ENCODE peak calls at places on chromosomes 2 and 18, in six cellular contexts. F is PC-3, U is right lobe of liver, Z is GM23338, P is PC-9, A is H9. R is an unnamed sample. For H3K4me1, the result is how much of the 10 kb centered on the place peaks cover.

GRCh38 chr2:172103471-172104292 is 982 bp upstream of the DLX2 start:
- DNase-seq in F (peak), U (peak), Z (peak), P (peak), A (peak), R (peak)

GRCh38 chr18:55473078-55473477 is 114.9 kb downstream of the TCF4 start:
- DNase-seq in F (no peak), U (no peak), Z (peak), P (no peak), A (no peak), R (no peak)

GRCh38 chr2:130756041-130756720 is 841 bp downstream of the AMER3 start:
- DNase-seq in F (peak), U (no peak), Z (peak), P (no peak), A (peak), R (no peak)

GRCh38 chr2:62794791-62795190 is 89.3 kb downstream of the EHBP1 start:
- DNase-seq in F (peak), U (no peak), Z (no peak), P (peak), A (no peak), R (no peak)

GRCh38 chr2:219698684-219699439 is 71.4 kb downstream of the SLC4A3 start:
- DNase-seq in F (peak), U (no peak), Z (peak), P (no peak), A (no peak), R (no peak)

GRCh38 chr2:85756822-85757435 is 3.1 kb downstream of the ATOH8 start:
- DNase-seq in F (no peak), U (peak), Z (no peak), P (no peak), A (no peak), R (no peak)

GRCh38 chr18:45291616-45292612 is 323.4 kb upstream of the SLC14A2 start:
- DNase-seq in F (no peak), U (no peak), Z (peak), P (no peak), A (no peak), R (no peak)

GRCh38 chr2:220065581-220065980 is 438.2 kb downstream of the SLC4A3 start:
- DNase-seq in F (no peak), U (no peak), Z (no peak), P (no peak), A (no peak), R (no peak)

GRCh38 chr2:56456791-56457190 is 273.0 kb downstream of the CCDC85A start:
- DNase-seq in F (no peak), U (no peak), Z (no peak), P (no peak), A (no peak), R (no peak)

GRCh38 chr2:161954103-161954502 is 119.9 kb downstream of the DPP4 start:
- DNase-seq in F (no peak), U (no peak), Z (no peak), P (no peak), A (no peak), R (no peak)

GRCh38 chr2:227191367-227191766 is 26.9 kb downstream of the COL4A3 start:
- DNase-seq in F (peak), U (no peak), Z (peak), P (no peak), A (peak), R (no peak)

GRCh38 chr2:164671664-164672396 is 50.5 kb upstream of the GRB14 start:
- DNase-seq in F (no peak), U (no peak), Z (no peak), P (no peak), A (no peak), R (no peak)

GRCh38 chr2:154490540-154490939 is 208.0 kb upstream of the KCNJ3 start:
- DNase-seq in F (no peak), U (no peak), Z (no peak), P (no peak), A (no peak), R (no peak)

GRCh38 chr18:35389095-35389618 is 12.0 kb upstream of the ZNF396 start:
- DNase-seq in F (no peak), U (no peak), Z (no peak), P (no peak), A (no peak), R (no peak)

GRCh38 chr2:212294816-212295215 is 243.8 kb downstream of the ERBB4 start:
- DNase-seq in F (peak), U (no peak), Z (no peak), P (no peak), A (no peak), R (no peak)

GRCh38 chr18:48153641-48154481 is 223.4 kb upstream of the SMAD2 start:
- DNase-seq in F (peak), U (peak), Z (no peak), P (peak), A (no peak), R (no peak)

GRCh38 chr2:32947076-32947483 is 327 bp downstream of the LTBP1 start:
- DNase-seq in F (no peak), U (peak), Z (peak), P (no peak), A (no peak), R (peak)

GRCh38 chr18:48973731-48974130 is 23.0 kb upstream of the SMAD7 start:
- DNase-seq in F (no peak), U (no peak), Z (no peak), P (peak), A (no peak), R (no peak)

GRCh38 chr2:138919336-138919735 is 139.1 kb upstream of the NXPH2 start:
- DNase-seq in F (no peak), U (no peak), Z (no peak), P (no peak), A (no peak), R (no peak)

GRCh38 chr2:138922973-138923563 is 142.9 kb upstream of the NXPH2 start:
- DNase-seq in F (peak), U (no peak), Z (peak), P (peak), A (no peak), R (no peak)
- TF ChIP-seq CTCF in F (peak), U (peak), Z (no peak), P (peak), A (peak), R (peak)

GRCh38 chr2:108623616-108624015 is 89.3 kb downstream of the LIMS1 start:
- DNase-seq in F (peak), U (no peak), Z (no peak), P (no peak), A (no peak), R (no peak)
- H3K4me1 ChIP-seq in F (under half), U (under half), Z (under half), P (under half), A (under half), R (half or more)

DNA sequence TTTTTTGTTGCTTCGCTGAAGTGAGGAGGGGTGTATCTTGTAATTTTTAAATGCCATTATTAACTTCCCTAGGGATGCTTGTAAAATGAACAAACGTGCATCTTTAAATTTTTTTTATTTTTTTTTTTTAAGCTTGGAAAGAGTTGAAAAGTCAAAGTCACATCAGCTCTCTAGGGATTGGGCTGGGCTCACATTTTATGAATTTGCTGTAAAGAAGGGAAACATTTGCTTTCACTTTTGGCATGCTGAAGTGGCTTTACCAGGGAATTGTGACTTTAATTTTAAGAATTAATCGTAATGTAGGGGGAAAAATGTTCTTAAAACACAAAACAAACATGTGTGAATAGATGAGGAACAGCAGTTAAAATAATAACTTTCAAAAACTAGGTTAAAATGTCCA is 123.0 kb downstream of the AGAP1 start:
- DNase-seq in F (no peak), U (no peak), Z (no peak), P (no peak), A (no peak), R (no peak)
- H3K27ac ChIP-seq in F (no peak), U (no peak), Z (no peak), P (no peak), A (no peak), R (no peak)

DNA sequence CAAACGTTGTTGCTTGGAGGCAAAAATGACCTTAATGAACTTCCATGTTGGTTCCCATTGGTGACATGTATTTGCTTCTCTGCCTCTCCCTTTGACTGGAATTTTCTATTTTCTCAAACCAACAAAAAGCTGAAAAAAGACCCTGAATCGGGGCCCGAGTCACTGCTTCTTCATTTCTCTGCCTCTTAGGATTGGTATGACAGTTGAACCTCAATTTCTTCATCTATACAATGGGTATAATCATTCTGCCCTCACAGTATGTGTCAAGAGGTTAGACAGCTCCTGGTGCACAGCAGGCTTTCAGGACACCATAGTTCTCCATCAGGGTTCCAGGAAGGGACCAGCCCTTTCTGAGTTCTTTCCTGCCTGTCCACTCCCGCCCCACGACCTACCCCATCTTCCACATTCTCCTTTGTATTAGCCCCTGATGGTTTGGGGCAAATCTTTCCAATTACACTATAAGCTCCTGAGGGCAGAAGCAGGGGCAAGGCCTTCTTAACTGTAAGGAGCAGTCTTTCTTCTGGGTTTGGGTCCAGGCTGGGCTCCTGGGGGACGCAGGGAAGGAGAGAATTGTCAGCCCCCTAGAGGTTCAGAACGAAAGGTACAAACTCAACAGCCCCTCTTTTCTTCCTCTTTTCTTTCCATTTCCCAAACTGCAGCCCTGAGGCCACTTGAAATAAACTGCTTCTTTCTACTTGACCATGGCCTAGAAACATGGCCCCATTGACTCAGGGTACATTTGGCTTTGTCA is 6.3 kb upstream of the PKDCC start:
- DNase-seq in F (no peak), U (no peak), Z (peak), P (no peak), A (no peak), R (no peak)
- TF ChIP-seq CTCF in F (no peak), U (no peak), Z (peak), P (no peak), A (peak), R (no peak)

GRCh38 chr2:127581516-127582490 is 46.3 kb downstream of the MYO7B start:
- DNase-seq in F (no peak), U (no peak), Z (no peak), P (no peak), A (no peak), R (no peak)
- H3K4me1 ChIP-seq in F (under half), U (under half), Z (under half), P (under half), A (under half), R (under half)

GRCh38 chr2:54722641-54723299 is 692 bp upstream of the EML6 start:
- DNase-seq in F (peak), U (no peak), Z (peak), P (peak), A (no peak), R (no peak)
- H3K27ac ChIP-seq in F (peak), U (peak), Z (no peak), P (peak), A (no peak), R (peak)